ENCODE peak calls at places on chromosomes 11 and 22, in five cellular contexts. M is iris pigment epithelial cell, B is HFF-Myc, P is activated T-helper 1 cell treated with Interleukin-2 at 50 U/mL for 16 hours, T is D721Med. U is an unnamed sample.

GRCh38 chr11:88345408-88345807 is 7.9 kb upstream of the CTSC start:
- DNase-seq in M (peak), B (no peak), P (no peak), T (no peak), U (no peak)

GRCh38 chr11:35289821-35290220 is 129.5 kb downstream of the SLC1A2 start:
- DNase-seq in M (peak), B (no peak), P (no peak), T (no peak), U (no peak)

GRCh38 chr11:61347916-61348461 is 13.7 kb downstream of the CYB561A3 start:
- DNase-seq in M (peak), B (no peak), P (no peak), T (no peak), U (no peak)

GRCh38 chr11:12159351-12160099 is 49.1 kb downstream of the MICAL2 start:
- DNase-seq in M (peak), B (peak), P (no peak), T (no peak), U (no peak)

GRCh38 chr11:77087723-77088225 is 14.9 kb upstream of the OMP start:
- DNase-seq in M (no peak), B (no peak), P (no peak), T (no peak), U (no peak)

GRCh38 chr11:68050371-68050841 is 11.6 kb downstream of the TCIRG1 start:
- DNase-seq in M (no peak), B (no peak), P (no peak), T (no peak), U (no peak)

GRCh38 chr11:76035020-76035419 is 171.3 kb downstream of the WNT11 start:
- DNase-seq in M (no peak), B (no peak), P (no peak), T (no peak), U (no peak)

GRCh38 chr22:42425989-42426355 is 6.2 kb downstream of the NFAM1 start:
- DNase-seq in M (no peak), B (no peak), P (no peak), T (no peak), U (no peak)

GRCh38 chr22:45649809-45650208 is 21.8 kb upstream of the ATXN10 start:
- DNase-seq in M (no peak), B (no peak), P (no peak), T (no peak), U (no peak)

GRCh38 chr22:36737776-36738175 is 34.2 kb upstream of the CACNG2 start:
- DNase-seq in M (no peak), B (no peak), P (no peak), T (no peak), U (no peak)

U was measured in activated T-helper 9 cell treated with anti-CD3 and anti-CD28 coated beads, Interleukin-2, amount 50 U/mL, for 16 hours.